ENCODE peak calls at places on chromosomes 16 and 17, in eight cellular contexts. B, H, O, S, P, D, Z and Q are unnamed samples.

GRCh38 chr17:78970834-78971763 is 8.6 kb downstream of the LGALS3BP start:
- DNase-seq in B (peak; percentile 63), H (no peak), O (peak; percentile 85), S (peak; percentile 87), P (peak; percentile 83), D (peak; percentile 65), Z (peak; percentile 49), Q (no peak)

GRCh38 chr16:30482366-30482765 is 9.8 kb downstream of the ITGAL start:
- DNase-seq in B (no peak), H (no peak), O (no peak), S (no peak), P (no peak), D (no peak), Z (no peak), Q (no peak)

GRCh38 chr16:369866-370436 is 387 bp downstream of the MRPL28 start:
- DNase-seq in B (no peak), H (no peak), O (no peak), S (no peak), P (peak; percentile 24), D (no peak), Z (no peak), Q (no peak)

GRCh38 chr16:16004314-16004749 is 54.9 kb downstream of the ABCC1 start:
- DNase-seq in B (no peak), H (no peak), O (no peak), S (no peak), P (no peak), D (no peak), Z (peak; percentile 82), Q (no peak)

GRCh38 chr16:19001788-19002187 is 18.1 kb downstream of the TMC7 start:
- DNase-seq in B (no peak), H (peak; percentile 82), O (peak; percentile 46), S (no peak), P (peak; percentile 7), D (no peak), Z (peak; percentile 43), Q (no peak)

GRCh38 chr17:30278032-30278431 is 13.7 kb downstream of the BLMH start:
- DNase-seq in B (no peak), H (no peak), O (no peak), S (peak; percentile 3), P (peak; percentile 67), D (no peak), Z (no peak), Q (no peak)

GRCh38 chr17:19317359-19318095 is 45.0 kb downstream of the B9D1 start:
- DNase-seq in B (no peak), H (no peak), O (peak; percentile 98), S (no peak), P (peak; percentile 39), D (no peak), Z (peak; percentile 75), Q (peak; percentile 24)

GRCh38 chr17:17874478-17874877 is 37.7 kb upstream of the SREBF1 start:
- DNase-seq in B (no peak), H (no peak), O (no peak), S (no peak), P (peak; percentile 34), D (no peak), Z (peak; percentile 22), Q (no peak)

GRCh38 chr17:80817861-80818260 is 173.8 kb upstream of the CHMP6 start:
- DNase-seq in B (no peak), H (no peak), O (no peak), S (no peak), P (no peak), D (no peak), Z (no peak), Q (no peak)

GRCh38 chr16:89000207-89000959 is 23.4 kb upstream of the CBFA2T3 start:
- DNase-seq in B (no peak), H (no peak), O (no peak), S (no peak), P (no peak), D (no peak), Z (no peak), Q (no peak)

GRCh38 chr16:85234310-85235235 is 122.3 kb upstream of the CIBAR2 start:
- DNase-seq in B (no peak), H (peak; percentile 38), O (no peak), S (no peak), P (peak; percentile 86), D (no peak), Z (peak; percentile 49), Q (no peak)